ENCODE peak calls at places on chromosomes 12 and 14, in nine cellular contexts. I is fibroblast of mammary gland, O is MM.1S, F is A549, Z is GM12865, S is H1, N is GM10248, Q is RWPE1, B is lung. V is an unnamed sample.

GRCh38 chr14:96125536-96125935 is 79.1 kb upstream of the BDKRB2 start:
- DNase-seq in I (peak; percentile 54), O (no peak), F (no peak), Z (no peak), S (no peak), N (no peak), Q (no peak), B (peak; percentile 35), V (no peak)

GRCh38 chr14:58829594-58829993 is 191.8 kb downstream of the DACT1 start:
- DNase-seq in I (no peak), O (no peak), F (peak; percentile 37), Z (no peak), S (no peak), N (no peak), Q (peak; percentile 9), B (no peak), V (no peak)

GRCh38 chr12:77914089-77914488 is 83.4 kb downstream of the NAV3 start:
- DNase-seq in I (peak; percentile 16), O (no peak), F (peak; percentile 5), Z (no peak), S (no peak), N (no peak), Q (no peak), B (no peak), V (no peak)

GRCh38 chr14:95039993-95040348 is 117.4 kb downstream of the DICER1 start:
- DNase-seq in I (no peak), O (no peak), F (no peak), Z (no peak), S (no peak), N (no peak), Q (no peak), B (peak; percentile 26), V (no peak)

GRCh38 chr14:54922598-54922997 is 20.0 kb upstream of the GCH1 start:
- DNase-seq in I (no peak), O (no peak), F (no peak), Z (no peak), S (no peak), N (no peak), Q (no peak), B (no peak), V (no peak)

GRCh38 chr12:121915841-121916321 is 2.5 kb upstream of the CFAP251 start:
- DNase-seq in I (peak; percentile 58), O (no peak), F (no peak), Z (no peak), S (no peak), N (no peak), Q (no peak), B (no peak), V (no peak)

GRCh38 chr12:73952304-73952703 is 585.3 kb upstream of the ATXN7L3B start:
- DNase-seq in I (no peak), O (peak; percentile 30), F (no peak), Z (no peak), S (no peak), N (no peak), Q (no peak), B (no peak), V (no peak)

GRCh38 chr14:23307687-23308644 is 1.3 kb downstream of the BCL2L2 start:
- DNase-seq in I (peak; percentile 70), O (no peak), F (peak; percentile 12), Z (no peak), S (no peak), N (no peak), Q (peak; percentile 57), B (no peak), V (no peak)

DNA sequence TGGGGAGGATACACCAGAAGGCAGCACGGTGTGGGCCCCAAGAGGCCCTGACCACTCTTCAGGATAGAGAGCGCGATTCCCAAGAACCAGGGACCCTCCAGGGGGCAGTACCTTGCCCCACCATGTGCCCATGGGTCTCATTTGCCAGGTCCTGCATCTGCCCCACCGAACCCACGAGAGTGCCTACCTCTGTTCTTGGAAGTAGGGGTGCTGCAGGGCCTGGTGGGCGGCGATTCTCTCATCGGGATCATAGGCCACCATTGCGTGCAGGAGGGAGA is 72.7 kb downstream of the MOK start:
- DNase-seq in I (no peak), O (no peak), F (no peak), Z (no peak), S (no peak), N (no peak), Q (no peak), B (no peak), V (no peak)
- TF ChIP-seq CTCF in I (no peak), O (no peak), F (no peak), Z (no peak), S (no peak), N (no peak), Q (no peak), B (no peak), V (no peak)

GRCh38 chr12:131323879-131324278 is 370.2 kb downstream of the ADGRD1 start:
- DNase-seq in I (no peak), O (no peak), F (no peak), Z (peak; percentile 41), S (no peak), N (no peak), Q (no peak), B (no peak), V (no peak)

GRCh38 chr12:131330106-131330820 is 376.6 kb downstream of the ADGRD1 start:
- DNase-seq in I (no peak), O (no peak), F (no peak), Z (no peak), S (no peak), N (no peak), Q (no peak), B (no peak), V (no peak)

GRCh38 chr12:131332224-131332623 is 378.5 kb downstream of the ADGRD1 start:
- DNase-seq in I (no peak), O (no peak), F (no peak), Z (no peak), S (peak; percentile 26), N (no peak), Q (no peak), B (no peak), V (no peak)

GRCh38 chr12:131331148-131331750 is 377.5 kb downstream of the ADGRD1 start:
- DNase-seq in I (no peak), O (no peak), F (no peak), Z (no peak), S (no peak), N (no peak), Q (no peak), B (no peak), V (no peak)

DNA sequence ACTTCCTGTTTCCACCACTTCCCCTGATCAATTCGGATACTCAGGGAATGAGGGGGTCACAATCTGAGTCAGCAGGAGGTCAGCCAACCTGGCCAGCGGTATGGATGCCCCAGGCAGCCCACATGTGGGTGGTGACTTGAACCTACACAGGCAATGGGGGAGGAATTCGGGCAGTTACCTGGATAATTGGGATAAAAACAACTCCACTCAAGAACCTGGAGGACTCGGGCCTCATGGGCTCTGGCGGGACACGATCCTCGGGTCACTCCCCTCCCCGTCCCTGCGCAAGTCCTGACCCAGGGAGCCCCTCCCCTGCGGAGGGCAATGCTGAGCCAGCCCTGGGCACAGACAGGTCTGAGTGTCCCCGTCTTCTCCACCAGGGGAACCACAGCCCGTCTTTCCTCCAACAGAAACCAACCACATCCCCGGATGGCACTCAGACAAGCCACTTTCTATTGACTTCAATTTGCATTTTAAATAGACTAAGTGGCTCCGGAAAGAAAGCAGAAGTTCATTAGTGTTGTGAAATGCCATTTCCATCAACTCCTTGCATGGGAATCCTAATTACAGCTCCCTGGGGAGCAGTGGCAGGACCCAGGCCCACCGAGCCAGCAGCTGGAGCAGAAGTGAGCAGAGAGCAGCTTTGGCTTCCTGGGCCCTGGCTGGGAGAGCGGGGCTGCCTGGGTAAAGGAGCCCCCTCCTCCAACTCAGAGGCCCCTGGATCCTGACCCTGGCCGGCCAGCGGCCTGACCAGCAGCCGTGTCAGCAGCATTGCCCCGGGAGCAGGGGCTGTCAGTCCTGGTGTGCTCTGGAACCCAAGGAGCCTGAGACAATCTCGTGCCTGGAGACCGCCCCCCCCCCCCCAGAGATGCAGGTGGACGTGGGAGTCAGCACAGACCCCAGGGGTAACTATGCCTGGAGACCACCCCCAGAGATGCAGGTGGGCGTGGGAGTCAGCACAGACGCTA is 374.1 kb downstream of the ADGRD1 start:
- DNase-seq in I (no peak), O (no peak), F (peak; percentile 18), Z (no peak), S (peak; percentile 45), N (no peak), Q (no peak), B (no peak), V (no peak)
- TF ChIP-seq CTCF in I (no peak), O (no peak), F (no peak), Z (no peak), S (peak; percentile 60), N (no peak), Q (no peak), B (no peak), V (no peak)

GRCh38 chr12:101474711-101475386 is at the start of gene SPIC:
- DNase-seq in I (no peak), O (no peak), F (no peak), Z (no peak), S (no peak), N (no peak), Q (no peak), B (no peak), V (no peak)

GRCh38 chr12:101475751-101476305 is 692 bp downstream of the SPIC start:
- DNase-seq in I (no peak), O (no peak), F (no peak), Z (no peak), S (no peak), N (no peak), Q (no peak), B (no peak), V (no peak)

GRCh38 chr12:101474248-101474647 is 888 bp upstream of the SPIC start:
- DNase-seq in I (no peak), O (no peak), F (no peak), Z (peak; percentile 18), S (no peak), N (no peak), Q (no peak), B (no peak), V (no peak)

GRCh38 chr12:101468948-101469347 is 6.2 kb upstream of the SPIC start:
- DNase-seq in I (no peak), O (no peak), F (no peak), Z (no peak), S (no peak), N (no peak), Q (no peak), B (no peak), V (no peak)

DNA sequence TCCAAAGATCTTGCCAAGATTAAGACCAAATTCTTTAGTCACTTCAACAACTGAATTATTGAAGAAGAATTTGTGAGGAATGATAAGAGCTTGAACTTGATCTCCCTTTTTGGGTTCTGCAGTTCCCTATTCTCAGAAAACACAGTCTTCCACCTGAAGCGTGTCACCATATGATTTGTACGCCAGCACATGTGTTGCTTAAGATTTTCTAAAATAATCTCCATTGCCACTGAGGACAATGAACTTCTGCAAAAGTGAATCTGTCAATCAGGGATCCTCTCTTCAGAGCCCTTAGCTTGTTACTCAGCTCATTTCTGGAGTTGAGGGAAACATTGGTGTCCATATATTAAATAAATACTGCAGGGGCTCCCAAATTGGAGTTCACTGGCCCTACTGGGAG is 4.2 kb upstream of the SPIC start:
- DNase-seq in I (no peak), O (no peak), F (no peak), Z (no peak), S (no peak), N (no peak), Q (no peak), B (no peak), V (no peak)
- TF ChIP-seq CTCF in I (no peak), O (no peak), F (no peak), Z (no peak), S (no peak), N (no peak), Q (no peak), B (no peak), V (no peak)

DNA sequence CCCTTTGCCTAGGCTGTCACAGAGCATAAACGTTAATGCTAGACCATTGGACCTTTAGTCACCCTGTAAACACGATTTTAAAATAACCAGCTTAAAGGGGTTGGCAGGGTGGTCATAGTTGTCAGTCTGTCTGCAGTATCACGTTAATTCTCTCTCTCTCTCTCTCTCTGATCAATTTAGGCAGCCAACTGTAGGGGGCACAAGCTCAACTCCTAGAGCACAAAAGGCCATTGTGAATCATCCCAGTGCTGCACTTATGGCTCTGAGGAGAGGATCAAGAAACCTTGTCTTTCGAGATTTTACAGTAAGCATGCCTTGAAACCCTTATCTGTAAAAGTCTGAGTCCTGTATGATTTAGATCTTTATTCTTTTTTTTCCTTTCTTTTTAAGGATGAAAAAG is 97.1 kb downstream of the SCAF11 start:
- DNase-seq in I (peak; percentile 34), O (no peak), F (peak; percentile 45), Z (no peak), S (no peak), N (no peak), Q (no peak), B (no peak), V (no peak)
- TF ChIP-seq CTCF in I (peak; percentile 38), O (peak; percentile 8), F (peak; percentile 11), Z (no peak), S (no peak), N (no peak), Q (no peak), B (no peak), V (no peak)

V was measured in GM20000.